ENCODE peak calls at places on chromosome 21, in ten cellular contexts. A is glutamatergic neuron, R is uterus, Q is AG04450, Y is chondrocyte, K is thoracic aorta, L is lung, Z is fibroblast of lung, C is endodermal cell, T is colonic mucosa. S is an unnamed sample.

GRCh38 chr21:29217818-29218252 is 80.9 kb upstream of the BACH1 start:
- DNase-seq in A (no peak), R (no peak), Q (peak), Y (no peak), K (no peak), L (no peak), Z (peak), C (no peak), T (no peak), S (no peak)

GRCh38 chr21:25717491-25718139 is 17.1 kb downstream of the ATP5PF start:
- DNase-seq in A (no peak), R (no peak), Q (no peak), Y (no peak), K (no peak), L (no peak), Z (peak), C (no peak), T (no peak), S (no peak)

GRCh38 chr21:19286901-19287300 is 883.3 kb upstream of the TMPRSS15 start:
- DNase-seq in A (no peak), R (no peak), Q (no peak), Y (no peak), K (no peak), L (no peak), Z (no peak), C (no peak), T (no peak), S (no peak)

GRCh38 chr21:28615276-28615675 is 377.4 kb downstream of the LTN1 start:
- DNase-seq in A (no peak), R (no peak), Q (no peak), Y (no peak), K (no peak), L (no peak), Z (peak), C (no peak), T (no peak), S (no peak)

GRCh38 chr21:34200288-34200905 is 127.0 kb downstream of the MRPS6 start:
- DNase-seq in A (no peak), R (peak), Q (no peak), Y (no peak), K (no peak), L (no peak), Z (no peak), C (no peak), T (no peak), S (no peak)

GRCh38 chr21:34886554-34887385 is 162.3 kb downstream of the RUNX1 start:
- DNase-seq in A (peak), R (no peak), Q (no peak), Y (no peak), K (no peak), L (no peak), Z (no peak), C (peak), T (peak), S (peak)

GRCh38 chr21:43591468-43592050 is 67.7 kb downstream of the HSF2BP start:
- DNase-seq in A (no peak), R (no peak), Q (no peak), Y (no peak), K (no peak), L (no peak), Z (no peak), C (no peak), T (no peak), S (no peak)

GRCh38 chr21:36127250-36127904 is 7.5 kb upstream of the CBR3 start:
- DNase-seq in A (no peak), R (no peak), Q (no peak), Y (no peak), K (no peak), L (no peak), Z (no peak), C (peak), T (no peak), S (no peak)

GRCh38 chr21:44892536-44893277 is 19.2 kb upstream of the PTTG1IP start:
- DNase-seq in A (peak), R (no peak), Q (no peak), Y (no peak), K (no peak), L (peak), Z (no peak), C (peak), T (peak), S (peak)

GRCh38 chr21:35026617-35027557 is 22.2 kb downstream of the RUNX1 start:
- DNase-seq in A (peak), R (no peak), Q (no peak), Y (no peak), K (no peak), L (peak), Z (peak), C (peak), T (peak), S (peak)

GRCh38 chr21:44279621-44280260 is 5.9 kb upstream of the AIRE start:
- DNase-seq in A (peak), R (no peak), Q (no peak), Y (no peak), K (no peak), L (no peak), Z (no peak), C (no peak), T (no peak), S (no peak)

GRCh38 chr21:33334824-33335223 is 10.1 kb downstream of the IFNAR1 start:
- DNase-seq in A (no peak), R (no peak), Q (no peak), Y (no peak), K (no peak), L (no peak), Z (no peak), C (no peak), T (no peak), S (no peak)

GRCh38 chr21:37437376-37438080 is 71.0 kb downstream of the DYRK1A start:
- DNase-seq in A (no peak), R (no peak), Q (no peak), Y (no peak), K (no peak), L (no peak), Z (no peak), C (no peak), T (no peak), S (no peak)

GRCh38 chr21:35048706-35049617 is at the start of gene RUNX1:
- DNase-seq in A (no peak), R (no peak), Q (no peak), Y (no peak), K (no peak), L (peak), Z (peak), C (no peak), T (peak), S (no peak)

GRCh38 chr21:36909901-36910561 is 56.4 kb downstream of the HLCS start:
- DNase-seq in A (no peak), R (no peak), Q (peak), Y (no peak), K (no peak), L (no peak), Z (peak), C (no peak), T (no peak), S (no peak)

GRCh38 chr21:43012596-43012995 is 38.2 kb downstream of the PKNOX1 start:
- DNase-seq in A (no peak), R (no peak), Q (no peak), Y (no peak), K (no peak), L (no peak), Z (no peak), C (no peak), T (no peak), S (no peak)

GRCh38 chr21:40548134-40548533 is 298.8 kb downstream of the DSCAM start:
- DNase-seq in A (peak), R (no peak), Q (no peak), Y (no peak), K (no peak), L (no peak), Z (no peak), C (peak), T (no peak), S (no peak)

GRCh38 chr21:28253378-28253777 is 739.3 kb downstream of the LTN1 start:
- DNase-seq in A (no peak), R (no peak), Q (no peak), Y (no peak), K (no peak), L (no peak), Z (peak), C (no peak), T (no peak), S (no peak)

GRCh38 chr21:33198346-33199135 is 31.2 kb upstream of the IFNAR2 start:
- DNase-seq in A (no peak), R (no peak), Q (no peak), Y (no peak), K (no peak), L (peak), Z (peak), C (no peak), T (no peak), S (no peak)

GRCh38 chr21:44525431-44526095 is 14.4 kb downstream of the KRTAP10-1 start:
- DNase-seq in A (peak), R (peak), Q (no peak), Y (peak), K (no peak), L (no peak), Z (no peak), C (no peak), T (no peak), S (no peak)

GRCh38 chr21:26148071-26148470 is 22.5 kb downstream of the APP start:
- DNase-seq in A (no peak), R (no peak), Q (no peak), Y (no peak), K (no peak), L (no peak), Z (no peak), C (peak), T (no peak), S (no peak)

GRCh38 chr21:28632718-28633408 is 359.8 kb downstream of the LTN1 start:
- DNase-seq in A (no peak), R (no peak), Q (no peak), Y (no peak), K (no peak), L (no peak), Z (peak), C (no peak), T (no peak), S (no peak)

GRCh38 chr21:42847051-42847707 is 32.2 kb downstream of the WDR4 start:
- DNase-seq in A (no peak), R (no peak), Q (no peak), Y (peak), K (no peak), L (no peak), Z (no peak), C (peak), T (no peak), S (no peak)

GRCh38 chr21:32726742-32727477 is 903 bp downstream of the SYNJ1 start:
- DNase-seq in A (peak), R (peak), Q (no peak), Y (no peak), K (peak), L (peak), Z (peak), C (peak), T (peak), S (no peak)

GRCh38 chr21:31493350-31493880 is 149.4 kb upstream of the TIAM1 start:
- DNase-seq in A (peak), R (no peak), Q (no peak), Y (no peak), K (no peak), L (no peak), Z (no peak), C (no peak), T (no peak), S (no peak)

GRCh38 chr21:34054259-34054658 is 19.1 kb upstream of the MRPS6 start:
- DNase-seq in A (no peak), R (no peak), Q (no peak), Y (no peak), K (no peak), L (no peak), Z (no peak), C (no peak), T (peak), S (no peak)

GRCh38 chr21:26159869-26160268 is 10.7 kb downstream of the APP start:
- DNase-seq in A (no peak), R (no peak), Q (no peak), Y (no peak), K (no peak), L (no peak), Z (peak), C (no peak), T (no peak), S (no peak)

GRCh38 chr21:44267655-44268142 is 6.0 kb upstream of the DNMT3L start:
- DNase-seq in A (peak), R (peak), Q (no peak), Y (peak), K (no peak), L (no peak), Z (no peak), C (peak), T (no peak), S (no peak)

GRCh38 chr21:23939369-23940065 is 1667.8 kb downstream of the MRPL39 start:
- DNase-seq in A (no peak), R (no peak), Q (no peak), Y (no peak), K (no peak), L (no peak), Z (no peak), C (no peak), T (no peak), S (no peak)

GRCh38 chr21:25660233-25660632 is 21.2 kb downstream of the JAM2 start:
- DNase-seq in A (no peak), R (no peak), Q (no peak), Y (no peak), K (no peak), L (no peak), Z (no peak), C (no peak), T (no peak), S (no peak)

GRCh38 chr21:33850985-33851384 is 64.6 kb downstream of the ATP5PO start:
- DNase-seq in A (no peak), R (no peak), Q (no peak), Y (peak), K (no peak), L (no peak), Z (no peak), C (no peak), T (no peak), S (no peak)

GRCh38 chr21:19807231-19807630 is 1191.0 kb upstream of the NCAM2 start:
- DNase-seq in A (no peak), R (no peak), Q (no peak), Y (no peak), K (no peak), L (no peak), Z (no peak), C (no peak), T (no peak), S (no peak)

GRCh38 chr21:23977971-23978370 is 1629.3 kb downstream of the MRPL39 start:
- DNase-seq in A (no peak), R (no peak), Q (no peak), Y (no peak), K (no peak), L (no peak), Z (peak), C (no peak), T (no peak), S (no peak)

DNA sequence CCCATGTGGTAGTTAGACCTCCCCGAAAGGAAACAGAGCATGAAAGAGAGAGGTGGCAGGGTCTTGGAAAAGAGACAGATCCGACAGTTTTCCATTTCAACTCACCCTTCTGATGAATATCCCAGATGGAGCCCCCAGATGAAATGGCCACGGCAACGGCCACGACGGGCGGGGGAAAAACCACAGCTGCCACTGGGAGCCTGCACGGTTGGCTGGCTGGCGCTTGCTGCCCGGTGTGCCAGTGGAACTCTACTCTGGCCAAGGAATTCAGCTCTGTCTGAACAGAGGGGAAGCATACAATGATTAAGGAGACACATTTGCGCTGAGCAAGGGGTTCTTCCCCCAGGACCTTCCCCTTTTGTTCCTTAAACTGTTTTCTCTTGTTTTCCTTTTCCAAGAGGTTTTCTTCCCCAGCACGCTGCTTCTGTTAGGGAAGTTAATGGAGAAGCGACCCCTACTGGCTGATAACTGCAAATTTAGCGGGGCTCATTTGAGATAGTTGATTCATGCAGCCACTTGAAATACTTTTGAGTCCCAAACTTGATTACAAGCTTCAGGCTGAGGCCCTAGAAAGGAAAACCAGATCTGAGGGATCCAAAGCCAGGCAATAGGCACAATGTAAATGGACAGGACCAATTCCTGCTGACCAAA is 1122.5 kb downstream of the NCAM2 start:
- DNase-seq in A (no peak), R (no peak), Q (no peak), Y (no peak), K (no peak), L (no peak), Z (no peak), C (peak), T (no peak), S (no peak)
- TF ChIP-seq CTCF in A (peak), R (no peak), Q (peak), Y (peak), K (no peak), L (no peak), Z (no peak), C (peak), T (no peak), S (peak)

GRCh38 chr21:41767606-41768370 is 936 bp upstream of the RIPK4 start:
- DNase-seq in A (no peak), R (no peak), Q (no peak), Y (peak), K (no peak), L (no peak), Z (peak), C (peak), T (no peak), S (no peak)

GRCh38 chr21:41769106-41769505 is 2.3 kb upstream of the RIPK4 start:
- DNase-seq in A (no peak), R (no peak), Q (no peak), Y (no peak), K (no peak), L (no peak), Z (no peak), C (no peak), T (no peak), S (no peak)

GRCh38 chr21:41769933-41770332 is 3.1 kb upstream of the RIPK4 start:
- DNase-seq in A (no peak), R (no peak), Q (no peak), Y (no peak), K (no peak), L (no peak), Z (no peak), C (peak), T (no peak), S (no peak)

GRCh38 chr21:41769521-41769920 is 2.7 kb upstream of the RIPK4 start:
- DNase-seq in A (no peak), R (no peak), Q (no peak), Y (no peak), K (no peak), L (no peak), Z (no peak), C (peak), T (no peak), S (no peak)

DNA sequence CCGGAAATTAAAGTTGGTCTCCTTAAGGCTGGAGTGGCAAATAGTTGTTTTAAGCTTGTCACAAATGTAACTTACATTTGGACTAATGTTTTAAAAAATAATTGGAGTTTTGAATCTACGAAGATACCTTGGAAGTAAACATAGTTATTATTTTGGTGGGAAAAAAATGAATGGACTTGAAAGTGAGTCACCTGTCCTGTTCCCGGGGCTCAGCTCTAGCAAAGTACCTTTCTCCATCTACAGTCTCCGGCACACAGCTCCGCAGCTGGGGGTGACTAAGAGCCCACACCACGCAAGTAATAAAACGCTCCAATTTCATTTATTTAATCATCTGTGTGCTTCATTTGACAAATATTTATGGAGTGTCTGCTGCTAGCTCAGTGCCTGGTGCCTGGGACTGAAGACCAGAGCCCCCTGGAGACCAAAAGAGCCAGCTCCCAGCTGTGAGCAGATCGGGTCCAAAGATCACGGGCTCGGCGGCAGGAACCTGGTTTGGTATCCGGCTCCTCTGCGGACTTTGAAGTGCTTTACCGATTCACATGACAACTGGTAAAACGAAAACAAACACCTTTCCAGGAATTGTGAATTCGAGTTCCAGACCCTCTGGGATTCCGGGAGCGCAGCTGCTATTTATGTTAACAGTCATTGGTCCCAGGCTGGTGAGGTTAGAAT is 1.7 kb upstream of the RIPK4 start:
- DNase-seq in A (no peak), R (no peak), Q (peak), Y (no peak), K (no peak), L (no peak), Z (peak), C (peak), T (peak), S (no peak)
- TF ChIP-seq CTCF in A (no peak), R (no peak), Q (peak), Y (peak), K (no peak), L (no peak), Z (peak), C (peak), T (no peak), S (no peak)

DNA sequence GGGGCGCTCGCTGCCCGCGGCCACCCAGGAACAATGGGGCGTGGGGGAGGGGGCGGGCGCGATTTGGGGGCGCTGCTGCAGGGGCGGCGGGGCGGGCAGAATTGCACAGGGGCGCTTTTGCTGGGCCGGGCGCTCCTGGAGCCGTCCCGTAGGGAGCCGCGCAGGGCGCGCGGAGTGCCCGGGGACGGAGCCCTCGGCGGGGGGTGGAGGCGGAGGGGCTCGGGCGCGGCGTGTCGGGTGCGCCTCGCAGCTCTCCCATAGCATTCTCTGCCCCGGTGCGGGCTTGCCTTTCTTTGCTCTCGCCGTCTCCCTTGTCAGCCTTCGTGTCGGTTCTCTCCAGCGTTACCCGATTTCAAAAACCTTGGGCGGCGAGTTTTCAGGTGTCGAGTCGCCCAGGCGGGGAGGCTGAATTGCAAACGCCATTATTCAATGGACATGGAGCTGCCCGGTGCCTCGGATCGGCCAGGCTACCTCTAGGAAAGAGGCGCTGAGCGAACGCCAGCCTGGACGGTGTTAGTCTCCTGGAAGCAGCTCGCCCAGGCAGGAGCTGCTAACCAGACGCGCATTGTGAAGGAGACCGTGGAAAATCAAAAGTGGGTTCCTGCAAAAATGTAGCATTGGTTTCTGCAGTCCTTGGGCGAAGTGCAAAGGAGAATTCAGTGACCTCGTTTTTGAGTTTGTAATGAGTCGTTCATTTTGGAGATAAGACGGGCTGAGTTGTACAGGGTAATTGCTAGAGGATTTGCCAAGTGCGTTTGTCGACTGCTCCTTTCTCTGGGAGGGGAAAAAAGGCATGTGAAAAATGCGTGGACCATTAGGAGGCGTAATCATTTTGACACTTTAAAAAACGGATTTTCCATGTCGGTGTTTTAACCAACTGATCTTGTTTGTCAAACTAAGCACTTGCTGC is 626 bp downstream of the CXADR start:
- DNase-seq in A (peak), R (peak), Q (no peak), Y (no peak), K (no peak), L (peak), Z (peak), C (peak), T (peak), S (peak)
- TF ChIP-seq CTCF in A (no peak), R (no peak), Q (no peak), Y (peak), K (no peak), L (no peak), Z (no peak), C (peak), T (no peak), S (no peak)

GRCh38 chr21:16741228-16741665 is 771.6 kb upstream of the CXADR start:
- DNase-seq in A (no peak), R (peak), Q (no peak), Y (no peak), K (no peak), L (no peak), Z (peak), C (no peak), T (no peak), S (no peak)
- TF ChIP-seq CTCF in A (no peak), R (no peak), Q (no peak), Y (no peak), K (no peak), L (no peak), Z (no peak), C (no peak), T (no peak), S (no peak)

GRCh38 chr21:46095106-46095719 is 2.7 kb upstream of the COL6A2 start:
- DNase-seq in A (no peak), R (no peak), Q (no peak), Y (no peak), K (no peak), L (no peak), Z (no peak), C (peak), T (no peak), S (no peak)
- TF ChIP-seq CTCF in A (no peak), R (no peak), Q (no peak), Y (no peak), K (no peak), L (no peak), Z (no peak), C (no peak), T (no peak), S (no peak)

GRCh38 chr21:30248844-30249243 is 32.9 kb upstream of the CLDN8 start:
- DNase-seq in A (no peak), R (no peak), Q (no peak), Y (no peak), K (no peak), L (no peak), Z (no peak), C (no peak), T (no peak), S (no peak)
- TF ChIP-seq CTCF in A (no peak), R (no peak), Q (no peak), Y (no peak), K (no peak), L (no peak), Z (no peak), C (peak), T (no peak), S (no peak)

S was measured in mesothelial cell of epicardium.